ENCODE peak calls at places on chromosomes 11 and 22, in four cellular contexts. O is A549, Q is esophagus squamous epithelium, B is fibroblast of mammary gland. G is an unnamed sample.

GRCh38 chr11:84022221-84022620 is 736.1 kb upstream of the CCDC90B start:
- DNase-seq in O (no peak), Q (no peak), B (no peak), G (no peak)

GRCh38 chr11:30110691-30111090 is 93.9 kb upstream of the KCNA4 start:
- DNase-seq in O (no peak), Q (no peak), B (no peak), G (no peak)

GRCh38 chr11:73555615-73556014 is 42.3 kb downstream of the FAM168A start:
- DNase-seq in O (no peak), Q (no peak), B (no peak), G (peak)

GRCh38 chr11:10666976-10667892 is 26.3 kb downstream of the IRAG1 start:
- DNase-seq in O (no peak), Q (no peak), B (no peak), G (no peak)

GRCh38 chr11:116698080-116698479 is 74.7 kb downstream of the BUD13 start:
- DNase-seq in O (no peak), Q (no peak), B (no peak), G (no peak)

GRCh38 chr11:11668781-11669180 is 47.0 kb upstream of the GALNT18 start:
- DNase-seq in O (no peak), Q (no peak), B (no peak), G (no peak)

GRCh38 chr11:126575849-126576248 is 220.4 kb downstream of the ST3GAL4 start:
- DNase-seq in O (no peak), Q (no peak), B (no peak), G (no peak)

GRCh38 chr11:73810637-73811036 is 23.0 kb downstream of the MRPL48 start:
- DNase-seq in O (no peak), Q (no peak), B (no peak), G (no peak)

GRCh38 chr11:2194877-2195755 is 23.5 kb upstream of the TH start:
- DNase-seq in O (peak), Q (no peak), B (peak), G (peak)

GRCh38 chr11:109914809-109915653 is 178.2 kb upstream of the ZC3H12C start:
- DNase-seq in O (no peak), Q (no peak), B (peak), G (no peak)

GRCh38 chr11:11979487-11980117 is 28.8 kb downstream of the DKK3 start:
- DNase-seq in O (peak), Q (no peak), B (peak), G (peak)

GRCh38 chr11:4025957-4026324 is 68.7 kb upstream of the RRM1 start:
- DNase-seq in O (no peak), Q (no peak), B (peak), G (peak)

GRCh38 chr22:21055564-21055834 is 9.8 kb downstream of the LRRC74B start:
- DNase-seq in O (no peak), Q (no peak), B (no peak), G (no peak)

GRCh38 chr11:128893578-128894295 is 2.6 kb downstream of the KCNJ5 start:
- DNase-seq in O (no peak), Q (no peak), B (no peak), G (no peak)

GRCh38 chr11:93845181-93846092 is 5.0 kb downstream of the VSTM5 start:
- DNase-seq in O (no peak), Q (no peak), B (no peak), G (no peak)

GRCh38 chr11:128187377-128187776 is 400.0 kb downstream of the ETS1 start:
- DNase-seq in O (no peak), Q (no peak), B (no peak), G (no peak)

GRCh38 chr22:36541831-36542391 is 12.9 kb upstream of the EIF3D start:
- DNase-seq in O (peak), Q (no peak), B (peak), G (no peak)

GRCh38 chr22:41094036-41094435 is 1.6 kb downstream of the EP300 start:
- DNase-seq in O (peak), Q (no peak), B (peak), G (peak)

GRCh38 chr22:37462983-37463382 is 23.2 kb downstream of the MFNG start:
- DNase-seq in O (no peak), Q (no peak), B (peak), G (peak)

GRCh38 chr11:14471127-14471526 is 28.5 kb downstream of the COPB1 start:
- DNase-seq in O (no peak), Q (no peak), B (no peak), G (no peak)

GRCh38 chr11:73040046-73040445 is 102.1 kb downstream of the FCHSD2 start:
- DNase-seq in O (no peak), Q (no peak), B (no peak), G (no peak)

GRCh38 chr11:35166369-35167360 is 27.7 kb downstream of the CD44 start:
- DNase-seq in O (peak), Q (no peak), B (peak), G (no peak)

GRCh38 chr11:64875369-64876225 is 2.8 kb downstream of the EHD1 start:
- DNase-seq in O (no peak), Q (no peak), B (no peak), G (no peak)

GRCh38 chr11:119319702-119320592 is 3.0 kb upstream of the MCAM start:
- DNase-seq in O (no peak), Q (no peak), B (no peak), G (no peak)

GRCh38 chr11:102806296-102806695 is 8.3 kb upstream of the MMP1 start:
- DNase-seq in O (no peak), Q (no peak), B (no peak), G (peak)

GRCh38 chr11:44946268-44946667 is 4.4 kb downstream of the TP53I11 start:
- DNase-seq in O (no peak), Q (no peak), B (peak), G (no peak)

GRCh38 chr11:2670541-2671100 is 29.2 kb downstream of the KCNQ1OT1 start:
- DNase-seq in O (no peak), Q (no peak), B (no peak), G (no peak)

GRCh38 chr22:46119729-46120419 is 30.5 kb upstream of the PPARA start:
- DNase-seq in O (peak), Q (no peak), B (peak), G (no peak)

GRCh38 chr22:27430799-27431480 is 370.6 kb downstream of the MN1 start:
- DNase-seq in O (no peak), Q (no peak), B (no peak), G (no peak)

GRCh38 chr22:29043906-29044575 is 17.6 kb downstream of the C22orf31 start:
- DNase-seq in O (no peak), Q (no peak), B (peak), G (no peak)
- TF ChIP-seq CTCF in O (no peak), Q (no peak), B (no peak), G (no peak)

DNA sequence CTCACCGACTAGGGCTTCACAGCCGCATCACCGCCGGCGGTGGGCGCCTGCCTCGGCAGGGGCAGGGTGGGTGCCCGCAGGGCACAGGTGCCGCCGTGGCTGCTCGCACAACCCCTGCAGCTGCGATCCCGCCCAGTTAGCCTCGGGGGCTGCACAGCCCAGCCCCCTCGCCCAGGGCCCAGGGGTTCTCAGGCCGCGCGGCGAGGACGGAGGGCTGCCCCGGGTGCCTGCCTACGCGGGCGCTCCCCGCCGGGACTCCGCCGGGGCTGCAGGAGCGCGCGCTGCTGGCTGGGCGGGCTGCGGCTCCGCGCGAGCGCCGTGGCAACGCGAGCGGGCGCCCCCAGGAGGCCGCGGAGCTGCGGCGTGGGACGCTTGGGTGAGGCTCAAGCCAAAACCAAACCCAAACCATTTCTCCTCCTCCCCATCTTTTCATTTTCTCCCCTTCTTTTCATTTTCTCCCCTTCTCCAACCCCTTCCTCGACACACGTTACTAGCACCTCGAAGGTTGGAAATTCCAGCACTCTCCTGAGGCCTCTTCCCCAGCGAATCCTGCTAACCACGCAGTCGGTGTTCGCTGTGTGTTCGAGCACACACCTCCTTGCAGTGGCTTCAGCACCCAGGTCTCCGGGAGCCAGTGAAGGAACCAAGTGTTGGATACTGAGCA is at the start of gene MICAL3:
- DNase-seq in O (peak), Q (no peak), B (peak), G (peak)
- TF ChIP-seq CTCF in O (peak), Q (peak), B (peak), G (peak)

GRCh38 chr11:61008971-61009370 is 37.5 kb downstream of the CD6 start:
- DNase-seq in O (no peak), Q (no peak), B (no peak), G (no peak)
- TF ChIP-seq CTCF in O (no peak), Q (no peak), B (no peak), G (no peak)

DNA sequence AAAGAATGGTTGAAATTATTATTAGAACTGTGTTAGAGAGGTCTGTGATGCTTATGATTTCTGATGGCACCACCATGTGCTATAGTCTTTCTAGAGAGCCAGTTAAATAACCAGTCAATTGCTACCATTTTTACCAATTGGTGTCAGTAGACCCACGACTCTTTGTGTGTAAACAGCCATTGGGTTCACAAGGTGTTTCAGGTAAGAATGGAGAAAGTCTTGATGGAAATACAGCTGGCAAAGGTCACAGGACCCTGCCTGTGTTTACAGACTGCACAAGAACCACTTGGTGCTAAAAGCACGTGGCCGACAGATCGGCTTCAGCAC is 30.5 kb upstream of the OR10G7 start:
- DNase-seq in O (no peak), Q (no peak), B (no peak), G (no peak)
- TF ChIP-seq CTCF in O (no peak), Q (no peak), B (no peak), G (no peak)

GRCh38 chr11:130070109-130070828 is 575 bp downstream of the APLP2 start:
- DNase-seq in O (no peak), Q (no peak), B (no peak), G (peak)
- TF ChIP-seq CTCF in O (no peak), Q (no peak), B (no peak), G (peak)

DNA sequence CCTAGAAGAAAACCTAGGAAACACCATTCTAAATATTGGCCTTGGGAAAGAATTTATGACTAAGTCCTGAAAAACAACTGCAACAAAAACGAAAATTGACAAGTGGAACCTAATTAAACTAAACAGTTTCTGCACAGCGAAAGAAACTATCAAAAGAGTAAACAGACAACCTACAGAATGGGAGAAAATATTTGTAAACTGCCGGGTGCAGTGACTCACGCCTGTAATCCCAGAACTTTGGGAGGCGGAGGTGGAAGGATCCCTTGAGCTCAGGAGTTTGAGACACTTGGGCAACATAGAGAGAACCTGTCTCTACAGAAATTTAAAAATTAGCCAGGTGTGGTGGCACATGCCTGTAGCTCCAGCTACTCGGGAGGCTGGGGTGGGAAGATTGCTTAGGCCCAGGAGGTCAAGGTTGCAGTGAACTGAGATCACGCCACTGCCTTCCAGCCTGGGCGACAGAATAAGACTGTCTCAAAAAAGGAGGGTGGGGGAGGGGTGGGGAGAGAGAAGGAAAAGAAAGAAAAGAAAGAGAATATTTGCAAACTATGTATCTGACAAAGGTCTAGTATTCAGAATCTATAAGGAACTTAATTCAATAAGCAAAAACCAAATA is 14.0 kb downstream of the OR2AT4 start:
- DNase-seq in O (no peak), Q (no peak), B (no peak), G (no peak)
- TF ChIP-seq CTCF in O (no peak), Q (no peak), B (no peak), G (no peak)

DNA sequence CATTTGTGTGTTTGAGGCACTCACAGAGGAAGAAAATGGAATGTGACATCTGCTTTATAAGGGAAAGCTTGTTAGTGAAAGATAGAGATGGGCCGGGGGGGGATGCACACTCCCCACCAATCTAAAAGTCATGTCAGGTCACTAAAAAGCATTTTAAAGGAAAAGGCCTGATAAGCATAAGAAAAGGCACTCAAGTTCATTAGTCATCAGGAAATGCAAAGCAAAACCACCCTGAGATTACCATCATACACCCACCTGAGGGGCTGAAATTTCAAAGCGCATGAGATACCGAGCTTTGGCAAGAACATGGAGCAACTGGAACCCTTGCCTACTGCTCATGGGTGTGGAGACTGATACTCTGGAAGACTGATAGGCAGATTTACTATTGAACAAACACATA is 77.9 kb upstream of the ANO1 start:
- DNase-seq in O (no peak), Q (no peak), B (no peak), G (no peak)
- TF ChIP-seq CTCF in O (no peak), Q (no peak), B (no peak), G (no peak)